ENCODE peak calls at places on chromosomes 4 and X, in eight cellular contexts. X is HFFc6; T is type B pancreatic cell; Y is activated CD4-positive, alpha-beta T cell treated with anti-CD3 and anti-CD28 coated beads for 48 hours; W is IMR-90; D is LoVo; K is AG08395; Q is NCI-H1930. N is an unnamed sample.

GRCh38 chr4:752196-752861 is 46.7 kb downstream of the PCGF3 start:
- DNase-seq in X (no peak), T (no peak), Y (no peak), W (peak; percentile 19), D (no peak), K (no peak), Q (no peak), N (no peak)

GRCh38 chr4:179095585-179096228 is 1653.5 kb upstream of the AGA start:
- DNase-seq in X (no peak), T (no peak), Y (peak; percentile 5), W (peak; percentile 46), D (peak; percentile 12), K (no peak), Q (no peak), N (no peak)

GRCh38 chr4:74005528-74005927 is 7.1 kb upstream of the CXCL5 start:
- DNase-seq in X (no peak), T (no peak), Y (no peak), W (no peak), D (peak; percentile 88), K (no peak), Q (no peak), N (no peak)

GRCh38 chr4:4780634-4781287 is 78.7 kb upstream of the MSX1 start:
- DNase-seq in X (peak; percentile 65), T (no peak), Y (no peak), W (peak; percentile 88), D (peak; percentile 11), K (peak; percentile 69), Q (no peak), N (no peak)

GRCh38 chrX:50770702-50771101 is 43.3 kb downstream of the SHROOM4 start:
- DNase-seq in X (no peak), T (no peak), Y (no peak), W (no peak), D (peak; percentile 80), K (no peak), Q (no peak), N (no peak)

GRCh38 chr4:26238782-26239647 is 81.8 kb upstream of the RBPJ start:
- DNase-seq in X (peak; percentile 68), T (no peak), Y (no peak), W (peak; percentile 75), D (no peak), K (peak; percentile 48), Q (peak; percentile 46), N (no peak)

GRCh38 chrX:136336623-136337022 is 35.9 kb downstream of the ADGRG4 start:
- DNase-seq in X (no peak), T (no peak), Y (no peak), W (no peak), D (no peak), K (no peak), Q (no peak), N (no peak)

GRCh38 chr4:109908741-109909140 is 3.9 kb upstream of the EGF start:
- DNase-seq in X (no peak), T (no peak), Y (no peak), W (no peak), D (no peak), K (no peak), Q (no peak), N (no peak)

GRCh38 chr4:99669084-99669483 is 11.5 kb upstream of the C4orf54 start:
- DNase-seq in X (no peak), T (no peak), Y (no peak), W (no peak), D (no peak), K (no peak), Q (no peak), N (no peak)

N was measured in activated CD4-positive, alpha-beta memory T cell treated with anti-CD3 and anti-CD28 coated beads for 36 hours.